ENCODE peak calls at places on chromosome 1, in five cellular contexts. One of them, this sample, is unnamed.

GRCh38 chr1:212917134-212917485 is 33.2 kb upstream of the VASH2 start:
- DNase-seq in choroid plexus epithelial cell: no peak
- DNase-seq in esophagus squamous epithelium: no peak
- DNase-seq in right atrium auricular region: no peak
- DNase-seq in fibroblast of pulmonary artery: no peak
- DNase-seq in this sample: no peak

GRCh38 chr1:83631836-83632235 is 367.1 kb downstream of the TTLL7 start:
- DNase-seq in choroid plexus epithelial cell: no peak
- DNase-seq in fibroblast of pulmonary artery: no peak
- DNase-seq in right atrium auricular region: no peak
- DNase-seq in esophagus squamous epithelium: no peak
- DNase-seq in this sample: no peak

GRCh38 chr1:187680823-187681222 is 852.1 kb downstream of the PLA2G4A start:
- DNase-seq in fibroblast of pulmonary artery: peak
- DNase-seq in esophagus squamous epithelium: no peak
- DNase-seq in right atrium auricular region: no peak
- DNase-seq in choroid plexus epithelial cell: peak
- DNase-seq in this sample: no peak

GRCh38 chr1:196385109-196385508 is 223.1 kb downstream of the KCNT2 start:
- DNase-seq in choroid plexus epithelial cell: peak
- DNase-seq in esophagus squamous epithelium: no peak
- DNase-seq in fibroblast of pulmonary artery: no peak
- DNase-seq in right atrium auricular region: no peak
- DNase-seq in this sample: no peak

GRCh38 chr1:55827350-55827749 is 612.2 kb upstream of the USP24 start:
- DNase-seq in choroid plexus epithelial cell: peak
- DNase-seq in right atrium auricular region: no peak
- DNase-seq in fibroblast of pulmonary artery: peak
- DNase-seq in esophagus squamous epithelium: no peak
- DNase-seq in this sample: peak

GRCh38 chr1:10848109-10848684 is 51.8 kb upstream of the CASZ1 start:
- DNase-seq in choroid plexus epithelial cell: no peak
- DNase-seq in fibroblast of pulmonary artery: no peak
- DNase-seq in esophagus squamous epithelium: no peak
- DNase-seq in right atrium auricular region: no peak
- DNase-seq in this sample: no peak

GRCh38 chr1:26999440-26999987 is 6.0 kb downstream of the TRNP1 start:
- DNase-seq in fibroblast of pulmonary artery: peak
- DNase-seq in choroid plexus epithelial cell: peak
- DNase-seq in right atrium auricular region: peak
- DNase-seq in esophagus squamous epithelium: no peak
- DNase-seq in this sample: peak

GRCh38 chr1:17671314-17671705 is 83.8 kb upstream of the ACTL8 start:
- DNase-seq in fibroblast of pulmonary artery: no peak
- DNase-seq in right atrium auricular region: no peak
- DNase-seq in esophagus squamous epithelium: no peak
- DNase-seq in choroid plexus epithelial cell: no peak
- DNase-seq in this sample: no peak

GRCh38 chr1:161163793-161164192 is 2.4 kb upstream of the PPOX start:
- DNase-seq in fibroblast of pulmonary artery: no peak
- DNase-seq in choroid plexus epithelial cell: no peak
- DNase-seq in right atrium auricular region: no peak
- DNase-seq in esophagus squamous epithelium: no peak
- DNase-seq in this sample: no peak

GRCh38 chr1:200888349-200888838 is 6.3 kb upstream of the INAVA start:
- DNase-seq in fibroblast of pulmonary artery: peak
- DNase-seq in right atrium auricular region: no peak
- DNase-seq in choroid plexus epithelial cell: no peak
- DNase-seq in esophagus squamous epithelium: no peak
- DNase-seq in this sample: no peak

GRCh38 chr1:27594542-27595510 is 9.1 kb downstream of the AHDC1 start:
- DNase-seq in right atrium auricular region: no peak
- DNase-seq in choroid plexus epithelial cell: no peak
- DNase-seq in esophagus squamous epithelium: no peak
- DNase-seq in fibroblast of pulmonary artery: no peak
- DNase-seq in this sample: no peak

GRCh38 chr1:23216771-23217420 is 406 bp downstream of the HTR1D start:
- DNase-seq in fibroblast of pulmonary artery: no peak
- DNase-seq in right atrium auricular region: no peak
- DNase-seq in choroid plexus epithelial cell: no peak
- DNase-seq in esophagus squamous epithelium: no peak
- DNase-seq in this sample: no peak

DNA sequence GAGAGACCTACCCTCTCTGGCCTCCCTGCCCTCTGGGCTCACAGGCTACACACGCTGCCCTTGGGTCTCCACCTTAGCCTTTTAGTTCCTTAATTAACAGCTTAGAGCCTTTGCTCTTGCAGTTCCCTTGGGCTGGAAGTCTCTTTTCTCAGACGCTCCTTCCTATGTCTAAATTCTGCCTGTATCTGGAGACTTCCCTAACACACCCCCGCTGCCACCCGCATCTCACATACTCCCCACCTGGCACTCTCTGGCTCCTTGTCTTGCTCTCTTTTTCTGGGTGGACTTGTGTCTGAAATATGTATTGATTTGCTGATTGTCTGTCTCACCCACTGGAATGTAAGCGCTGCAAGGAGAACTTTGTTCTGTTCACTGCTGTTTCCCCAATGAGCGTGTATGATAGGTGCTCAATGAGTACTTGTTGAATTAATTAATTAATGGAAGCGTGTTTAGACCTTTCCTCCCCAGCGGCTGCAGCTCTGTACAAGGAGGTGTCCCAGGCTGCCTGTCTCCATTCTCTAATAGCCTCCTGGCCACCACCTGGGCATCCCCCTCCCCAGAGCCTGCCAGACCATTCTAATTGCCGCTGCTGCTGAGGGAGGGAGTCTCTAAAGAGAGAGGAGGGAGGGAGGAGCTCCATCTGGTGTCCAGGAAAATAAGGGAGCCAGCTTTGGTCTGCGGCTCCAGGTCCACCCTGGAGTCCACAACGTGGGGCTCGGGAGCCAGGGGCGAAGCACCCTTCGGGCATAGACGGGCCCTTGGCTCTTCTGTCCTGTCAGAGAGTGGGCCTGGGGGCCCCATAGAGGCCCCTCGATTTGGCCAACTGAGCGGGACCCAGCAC is 95.3 kb downstream of the RNF220 start:
- DNase-seq in right atrium auricular region: no peak
- DNase-seq in fibroblast of pulmonary artery: peak
- DNase-seq in esophagus squamous epithelium: no peak
- DNase-seq in choroid plexus epithelial cell: peak
- DNase-seq in this sample: no peak
- TF ChIP-seq CTCF in right atrium auricular region: peak
- TF ChIP-seq CTCF in fibroblast of pulmonary artery: peak
- TF ChIP-seq CTCF in esophagus squamous epithelium: no peak
- TF ChIP-seq CTCF in choroid plexus epithelial cell: peak
- TF ChIP-seq CTCF in this sample: peak

GRCh38 chr1:12080773-12081556 is 17.9 kb downstream of the TNFRSF8 start:
- DNase-seq in esophagus squamous epithelium: no peak
- DNase-seq in fibroblast of pulmonary artery: no peak
- DNase-seq in right atrium auricular region: no peak
- DNase-seq in choroid plexus epithelial cell: no peak
- DNase-seq in this sample: no peak
- H3K4me3 ChIP-seq in esophagus squamous epithelium: no peak
- H3K4me3 ChIP-seq in fibroblast of pulmonary artery: no peak
- H3K4me3 ChIP-seq in right atrium auricular region: no peak
- H3K4me3 ChIP-seq in choroid plexus epithelial cell: no peak
- H3K4me3 ChIP-seq in this sample: no peak

GRCh38 chr1:207259391-207259790 is 62.1 kb upstream of the CD55 start:
- DNase-seq in right atrium auricular region: no peak
- DNase-seq in fibroblast of pulmonary artery: peak
- DNase-seq in esophagus squamous epithelium: no peak
- DNase-seq in choroid plexus epithelial cell: peak
- DNase-seq in this sample: no peak
- TF ChIP-seq CTCF in right atrium auricular region: peak
- TF ChIP-seq CTCF in fibroblast of pulmonary artery: peak
- TF ChIP-seq CTCF in esophagus squamous epithelium: peak
- TF ChIP-seq CTCF in choroid plexus epithelial cell: peak
- TF ChIP-seq CTCF in this sample: peak

GRCh38 chr1:9657521-9658032 is 6.0 kb downstream of the PIK3CD start:
- DNase-seq in esophagus squamous epithelium: no peak
- DNase-seq in choroid plexus epithelial cell: no peak
- DNase-seq in right atrium auricular region: no peak
- DNase-seq in fibroblast of pulmonary artery: no peak
- DNase-seq in this sample: no peak
- H3K4me3 ChIP-seq in esophagus squamous epithelium: no peak
- H3K4me3 ChIP-seq in choroid plexus epithelial cell: no peak
- H3K4me3 ChIP-seq in right atrium auricular region: no peak
- H3K4me3 ChIP-seq in fibroblast of pulmonary artery: no peak
- H3K4me3 ChIP-seq in this sample: no peak

GRCh38 chr1:167548059-167548932 is 5.3 kb downstream of the CREG1 start:
- DNase-seq in right atrium auricular region: no peak
- DNase-seq in fibroblast of pulmonary artery: peak
- DNase-seq in esophagus squamous epithelium: no peak
- DNase-seq in choroid plexus epithelial cell: peak
- DNase-seq in this sample: no peak
- TF ChIP-seq CTCF in right atrium auricular region: no peak
- TF ChIP-seq CTCF in fibroblast of pulmonary artery: no peak
- TF ChIP-seq CTCF in esophagus squamous epithelium: no peak
- TF ChIP-seq CTCF in choroid plexus epithelial cell: no peak
- TF ChIP-seq CTCF in this sample: no peak

DNA sequence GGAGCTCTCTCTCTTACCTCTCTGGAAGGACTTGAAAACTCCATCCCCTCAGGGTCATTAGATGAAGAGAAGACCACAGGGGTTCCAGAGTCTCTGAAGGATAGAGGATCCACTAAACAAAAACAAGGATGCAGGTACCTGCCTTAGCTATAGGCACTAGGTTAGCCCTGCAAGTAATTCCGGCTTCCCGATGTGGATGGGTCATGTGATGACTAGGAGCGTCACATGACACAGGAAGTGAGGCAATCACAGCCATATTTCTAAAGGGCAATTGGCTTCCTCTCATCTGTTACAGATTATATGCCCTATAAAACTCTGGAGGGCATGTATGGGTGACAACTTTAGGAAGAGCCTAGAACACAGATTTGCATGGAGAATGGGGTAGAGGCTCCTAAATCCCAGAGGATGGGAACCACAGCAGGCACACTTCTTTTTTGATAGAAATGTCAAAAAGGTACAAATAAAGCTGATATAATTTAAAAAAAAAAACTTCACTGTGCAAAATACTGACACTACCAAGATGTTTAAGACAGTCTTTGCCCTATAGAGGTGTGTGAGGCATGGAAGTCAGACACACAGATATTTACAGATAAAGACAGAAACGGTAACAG is 14.1 kb downstream of the ENTREP3 start:
- DNase-seq in choroid plexus epithelial cell: peak
- DNase-seq in fibroblast of pulmonary artery: peak
- DNase-seq in right atrium auricular region: peak
- DNase-seq in esophagus squamous epithelium: no peak
- DNase-seq in this sample: peak
- H3K4me3 ChIP-seq in choroid plexus epithelial cell: peak
- H3K4me3 ChIP-seq in fibroblast of pulmonary artery: peak
- H3K4me3 ChIP-seq in right atrium auricular region: peak
- H3K4me3 ChIP-seq in esophagus squamous epithelium: peak
- H3K4me3 ChIP-seq in this sample: peak

DNA sequence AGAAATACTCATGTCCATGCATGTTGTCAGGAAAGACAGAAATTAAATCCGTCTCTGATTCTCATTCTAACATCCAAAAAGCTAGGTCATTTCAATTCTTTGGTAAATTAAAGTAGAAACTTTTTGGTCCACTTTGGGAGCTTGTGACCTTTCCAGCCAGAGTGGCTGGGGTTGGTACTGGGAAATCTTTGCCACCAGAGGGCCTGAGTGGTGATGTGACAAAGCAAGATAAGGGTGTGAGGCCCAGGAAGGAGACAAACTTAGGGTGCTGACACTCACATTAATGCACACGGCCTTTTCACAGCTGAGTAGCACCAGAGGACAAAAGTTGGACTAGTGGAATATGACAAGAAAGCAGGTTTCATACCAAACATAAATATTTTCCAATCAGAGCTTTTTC is 144.3 kb downstream of the DNM3 start:
- DNase-seq in right atrium auricular region: no peak
- DNase-seq in choroid plexus epithelial cell: no peak
- DNase-seq in esophagus squamous epithelium: no peak
- DNase-seq in fibroblast of pulmonary artery: no peak
- DNase-seq in this sample: no peak
- TF ChIP-seq CTCF in right atrium auricular region: peak
- TF ChIP-seq CTCF in choroid plexus epithelial cell: peak
- TF ChIP-seq CTCF in esophagus squamous epithelium: no peak
- TF ChIP-seq CTCF in fibroblast of pulmonary artery: peak
- TF ChIP-seq CTCF in this sample: peak

This sample was measured in astrocyte of the cerebellum.